ENCODE peak calls at places on chromosome 17, in four cellular contexts. F is prostate gland, K is thoracic aorta, X is body of pancreas. T is an unnamed sample.

GRCh38 chr17:1515640-1516402 is 591 bp downstream of the INPP5K start:
- DNase-seq in X (peak), K (no peak), F (peak), T (peak)

GRCh38 chr17:1643999-1644492 is 1.5 kb downstream of the SCARF1 start:
- DNase-seq in F (no peak), K (no peak), X (no peak), T (no peak)

GRCh38 chr17:49575524-49576120 is at the start of gene NXPH3:
- DNase-seq in K (no peak), F (peak), X (peak), T (peak)

GRCh38 chr17:2094891-2095535 is 40.1 kb downstream of the HIC1 start:
- DNase-seq in X (peak), K (no peak), F (peak), T (no peak)

GRCh38 chr17:62178579-62178978 is 113.5 kb upstream of the MED13 start:
- DNase-seq in K (no peak), X (peak), F (no peak), T (peak)

GRCh38 chr17:12028611-12029010 is 7.9 kb downstream of the MAP2K4 start:
- DNase-seq in X (no peak), F (no peak), K (no peak), T (no peak)

GRCh38 chr17:82320956-82321927 is 3.8 kb upstream of the CD7 start:
- DNase-seq in F (no peak), X (no peak), K (no peak), T (no peak)

GRCh38 chr17:58783380-58783779 is 27.7 kb downstream of the PPM1E start:
- DNase-seq in X (no peak), F (no peak), K (no peak), T (peak)

GRCh38 chr17:9971991-9972390 is 66.9 kb upstream of the RCVRN start:
- DNase-seq in F (peak), X (peak), K (no peak), T (peak)

GRCh38 chr17:66178642-66179041 is 13.3 kb downstream of the CEP112 start:
- DNase-seq in F (no peak), K (no peak), X (no peak), T (no peak)

GRCh38 chr17:43905400-43905984 is 1.8 kb downstream of the MPP2 start:
- DNase-seq in X (no peak), F (no peak), K (no peak), T (no peak)

GRCh38 chr17:75558666-75559530 is 28.7 kb upstream of the MYO15B start:
- DNase-seq in X (peak), F (no peak), K (no peak), T (no peak)

GRCh38 chr17:8075574-8076342 is 11.8 kb downstream of the ALOX12B start:
- DNase-seq in X (no peak), F (no peak), K (no peak), T (no peak)

GRCh38 chr17:17837966-17838962 is 1.5 kb upstream of the SREBF1 start:
- DNase-seq in F (peak), K (no peak), X (no peak), T (no peak)

GRCh38 chr17:8122391-8122922 is 1.4 kb downstream of the HES7 start:
- DNase-seq in F (no peak), K (no peak), X (no peak), T (no peak)

GRCh38 chr17:44672479-44673093 is 16.3 kb downstream of the MEIOC start:
- DNase-seq in K (no peak), F (no peak), X (no peak), T (peak)

GRCh38 chr17:38673714-38674012 is 1.1 kb downstream of the EPOP start:
- DNase-seq in X (peak), K (no peak), F (no peak), T (no peak)

GRCh38 chr17:9409430-9409829 is 166.2 kb downstream of the STX8 start:
- DNase-seq in F (no peak), K (no peak), X (no peak), T (no peak)

GRCh38 chr17:42618442-42619150 is 9.1 kb downstream of the TUBG1 start:
- DNase-seq in X (peak), K (no peak), F (peak), T (peak)

GRCh38 chr17:61009619-61010018 is 332.0 kb downstream of the BCAS3 start:
- DNase-seq in F (no peak), K (no peak), X (peak), T (no peak)

GRCh38 chr17:77124192-77124908 is 16.4 kb upstream of the SEC14L1 start:
- DNase-seq in X (peak), F (peak), K (no peak), T (peak)

GRCh38 chr17:78494961-78495330 is 82.2 kb downstream of the DNAH17 start:
- DNase-seq in X (no peak), K (no peak), F (no peak), T (no peak)

GRCh38 chr17:74163836-74164235 is 39.6 kb upstream of the RPL38 start:
- DNase-seq in X (no peak), F (no peak), K (no peak), T (no peak)

GRCh38 chr17:29663155-29663554 is 40.4 kb upstream of the CORO6 start:
- DNase-seq in X (no peak), K (no peak), F (no peak), T (no peak)

GRCh38 chr17:31581022-31581483 is 189.6 kb downstream of the RAB11FIP4 start:
- DNase-seq in X (peak), F (peak), K (peak), T (peak)

GRCh38 chr17:37373530-37374159 is 2.1 kb upstream of the C17orf78 start:
- DNase-seq in X (peak), F (peak), K (no peak), T (peak)

GRCh38 chr17:80743181-80743771 is 198.6 kb downstream of the RPTOR start:
- DNase-seq in K (no peak), F (no peak), X (no peak), T (no peak)

GRCh38 chr17:80747469-80747868 is 202.8 kb downstream of the RPTOR start:
- DNase-seq in F (no peak), X (no peak), K (no peak), T (no peak)

GRCh38 chr17:80749611-80750010 is 205.0 kb downstream of the RPTOR start:
- DNase-seq in K (no peak), X (no peak), F (no peak), T (no peak)

GRCh38 chr17:80742581-80743180 is 198.0 kb downstream of the RPTOR start:
- DNase-seq in K (no peak), F (no peak), X (no peak), T (no peak)

DNA sequence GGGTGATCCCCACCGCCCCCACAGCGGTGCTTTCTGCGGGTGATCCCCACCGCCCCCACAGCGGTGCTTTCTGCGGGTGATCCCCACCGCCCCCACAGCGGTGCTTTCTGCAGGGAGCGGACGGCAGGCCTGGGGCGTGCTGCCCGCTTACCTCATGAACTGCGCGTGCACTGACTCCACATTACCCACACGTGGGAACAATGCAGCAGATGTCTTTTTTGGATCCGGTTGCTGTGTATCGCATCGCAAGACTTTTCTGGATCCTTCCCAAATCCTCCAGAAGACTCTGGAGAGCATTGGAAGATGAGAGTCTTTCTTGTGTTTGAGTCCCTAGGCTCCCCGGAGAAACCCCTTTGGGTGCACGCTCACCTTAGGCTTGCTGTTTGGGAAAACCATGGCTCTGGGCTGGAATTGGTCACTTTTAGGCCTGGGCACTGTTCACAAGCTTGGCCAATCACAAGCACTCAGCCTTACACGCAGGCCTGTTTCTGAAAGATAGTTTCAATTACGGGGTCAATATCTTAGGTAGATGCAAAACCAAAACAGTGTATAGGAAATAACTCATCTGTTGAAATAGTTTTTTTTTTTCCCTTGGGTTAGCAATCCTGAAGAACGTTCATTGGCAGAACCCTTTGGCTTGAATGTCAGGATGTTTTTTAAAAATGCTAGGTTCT is 201.8 kb downstream of the RPTOR start:
- DNase-seq in F (no peak), X (no peak), K (no peak), T (no peak)
- TF ChIP-seq CTCF in F (no peak), X (no peak), K (no peak), T (no peak)

GRCh38 chr17:63395075-63395815 is 50.9 kb downstream of the CYB561 start:
- DNase-seq in X (no peak), K (no peak), F (no peak), T (no peak)
- H3K27ac ChIP-seq in X (no peak), K (peak), F (no peak), T (no peak)

DNA sequence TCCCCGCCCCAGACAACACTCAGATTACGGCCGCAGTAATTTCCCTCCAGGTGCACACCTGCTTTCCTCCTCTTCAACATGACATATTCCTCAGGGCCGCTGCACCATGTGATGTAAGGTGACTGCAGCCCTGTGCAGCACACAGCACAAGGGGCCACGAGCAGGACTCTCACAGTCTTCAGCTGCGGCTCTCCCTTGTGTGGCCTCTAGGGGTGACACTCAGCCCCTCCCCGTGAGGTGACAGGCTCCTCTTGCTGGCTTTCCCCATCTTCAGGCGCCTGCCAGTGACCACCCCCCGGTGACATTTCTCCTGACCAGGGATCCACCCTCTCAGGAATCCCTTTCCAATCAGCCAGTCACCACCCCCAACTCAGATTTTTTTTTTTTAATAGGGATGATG is 31.3 kb upstream of the ABCC3 start:
- DNase-seq in X (no peak), K (no peak), F (no peak), T (no peak)
- TF ChIP-seq CTCF in X (no peak), K (no peak), F (no peak), T (no peak)

GRCh38 chr17:21194210-21194609 is 19.8 kb downstream of the TMEM11 start:
- DNase-seq in K (no peak), F (no peak), X (no peak), T (no peak)
- H3K27ac ChIP-seq in K (no peak), F (no peak), X (no peak), T (peak)

GRCh38 chr17:57432507-57433277 is 176.4 kb downstream of the MSI2 start:
- DNase-seq in F (no peak), X (no peak), K (no peak), T (no peak)
- TF ChIP-seq CTCF in F (no peak), X (no peak), K (no peak), T (no peak)

T was measured in RWPE1.